ENCODE peak calls at places on chromosomes 2 and 18, in ten cellular contexts. U is occipital lobe; E is ELR; J is astrocyte of the spinal cord; B is omental fat pad; Q is ecto neural progenitor cell; Y is left lobe of liver; L is central memory CD4-positive, alpha-beta T cell; D is mesothelial cell of epicardium; P is fibroblast of the aortic adventitia. W is an unnamed sample.

GRCh38 chr2:62475172-62476011 is 30.6 kb downstream of the TMEM17 start:
- DNase-seq in U (peak), E (no peak), J (peak), B (no peak), Q (no peak), Y (no peak), L (no peak), D (no peak), P (no peak), W (no peak)

GRCh38 chr2:197889041-197889440 is 84.6 kb downstream of the PLCL1 start:
- DNase-seq in U (no peak), E (peak), J (peak), B (no peak), Q (no peak), Y (no peak), L (peak), D (no peak), P (peak), W (peak)

GRCh38 chr2:227378371-227378782 is 729 bp downstream of the TM4SF20 start:
- DNase-seq in U (no peak), E (peak), J (no peak), B (no peak), Q (no peak), Y (no peak), L (no peak), D (no peak), P (no peak), W (no peak)

GRCh38 chr2:148675708-148676107 is 31.2 kb downstream of the EPC2 start:
- DNase-seq in U (no peak), E (peak), J (peak), B (no peak), Q (no peak), Y (no peak), L (no peak), D (no peak), P (peak), W (no peak)

GRCh38 chr2:48890732-48891131 is 135.2 kb upstream of the LHCGR start:
- DNase-seq in U (no peak), E (no peak), J (no peak), B (no peak), Q (no peak), Y (no peak), L (no peak), D (no peak), P (no peak), W (no peak)

GRCh38 chr2:51812138-51812866 is 780.4 kb upstream of the NRXN1 start:
- DNase-seq in U (no peak), E (peak), J (peak), B (no peak), Q (no peak), Y (no peak), L (no peak), D (no peak), P (peak), W (peak)

GRCh38 chr2:7014201-7014640 is 97.0 kb downstream of the RNF144A start:
- DNase-seq in U (no peak), E (no peak), J (peak), B (no peak), Q (no peak), Y (no peak), L (peak), D (no peak), P (peak), W (peak)

GRCh38 chr2:216603010-216603883 is 30.0 kb upstream of the IGFBP2 start:
- DNase-seq in U (no peak), E (no peak), J (no peak), B (no peak), Q (no peak), Y (no peak), L (no peak), D (no peak), P (no peak), W (no peak)

GRCh38 chr18:32427084-32427933 is 43.4 kb downstream of the GAREM1 start:
- DNase-seq in U (no peak), E (no peak), J (no peak), B (no peak), Q (no peak), Y (no peak), L (no peak), D (no peak), P (peak), W (no peak)

GRCh38 chr2:202720226-202720625 is 85.5 kb downstream of the FAM117B start:
- DNase-seq in U (no peak), E (no peak), J (no peak), B (no peak), Q (no peak), Y (no peak), L (no peak), D (no peak), P (no peak), W (no peak)

GRCh38 chr18:67634631-67635338 is 118.3 kb upstream of the DSEL start:
- DNase-seq in U (no peak), E (no peak), J (no peak), B (no peak), Q (no peak), Y (no peak), L (no peak), D (no peak), P (no peak), W (no peak)

GRCh38 chr2:237496428-237496827 is 9.4 kb downstream of the MLPH start:
- DNase-seq in U (no peak), E (no peak), J (no peak), B (no peak), Q (no peak), Y (no peak), L (no peak), D (no peak), P (no peak), W (no peak)

GRCh38 chr2:207235621-207236020 is 69.9 kb upstream of the KLF7 start:
- DNase-seq in U (no peak), E (no peak), J (no peak), B (no peak), Q (no peak), Y (no peak), L (no peak), D (no peak), P (no peak), W (no peak)

GRCh38 chr2:44549856-44550255 is 188.1 kb downstream of the CAMKMT start:
- DNase-seq in U (no peak), E (peak), J (peak), B (no peak), Q (no peak), Y (no peak), L (no peak), D (no peak), P (peak), W (peak)

GRCh38 chr2:237731663-237732062 is 66.9 kb upstream of the RBM44 start:
- DNase-seq in U (no peak), E (peak), J (peak), B (no peak), Q (no peak), Y (no peak), L (no peak), D (no peak), P (peak), W (peak)

GRCh38 chr2:72673279-72673678 is 152.6 kb downstream of the EXOC6B start:
- DNase-seq in U (no peak), E (peak), J (no peak), B (no peak), Q (no peak), Y (no peak), L (no peak), D (no peak), P (no peak), W (no peak)

GRCh38 chr2:24730481-24730880 is 62.7 kb downstream of the PTRHD1 start:
- DNase-seq in U (no peak), E (peak), J (no peak), B (no peak), Q (no peak), Y (no peak), L (no peak), D (no peak), P (no peak), W (no peak)

GRCh38 chr18:53935803-53936202 is 288.7 kb downstream of the MBD2 start:
- DNase-seq in U (no peak), E (no peak), J (no peak), B (no peak), Q (no peak), Y (no peak), L (no peak), D (no peak), P (no peak), W (no peak)

GRCh38 chr2:167190053-167190452 is 301.8 kb downstream of the XIRP2 start:
- DNase-seq in U (no peak), E (peak), J (peak), B (no peak), Q (no peak), Y (no peak), L (no peak), D (no peak), P (peak), W (peak)

GRCh38 chr18:73366713-73367112 is 498.9 kb upstream of the NETO1 start:
- DNase-seq in U (no peak), E (no peak), J (no peak), B (no peak), Q (no peak), Y (no peak), L (no peak), D (no peak), P (no peak), W (no peak)

GRCh38 chr18:37385846-37386435 is 179.7 kb downstream of the CELF4 start:
- DNase-seq in U (no peak), E (peak), J (peak), B (no peak), Q (no peak), Y (no peak), L (peak), D (no peak), P (peak), W (peak)

GRCh38 chr18:58468191-58468590 is 160.7 kb downstream of the ALPK2 start:
- DNase-seq in U (no peak), E (no peak), J (no peak), B (no peak), Q (no peak), Y (no peak), L (no peak), D (no peak), P (no peak), W (no peak)

GRCh38 chr2:105329561-105330495 is at the start of gene TGFBRAP1:
- DNase-seq in U (peak), E (peak), J (no peak), B (no peak), Q (peak), Y (peak), L (peak), D (no peak), P (no peak), W (peak)

GRCh38 chr2:205730701-205731271 is 48.5 kb downstream of the NRP2 start:
- DNase-seq in U (no peak), E (no peak), J (peak), B (no peak), Q (no peak), Y (no peak), L (no peak), D (no peak), P (peak), W (no peak)

GRCh38 chr2:159089543-159089942 is 121.1 kb downstream of the TANC1 start:
- DNase-seq in U (no peak), E (no peak), J (no peak), B (no peak), Q (no peak), Y (no peak), L (no peak), D (no peak), P (no peak), W (no peak)

GRCh38 chr2:55138546-55139288 is 88.5 kb upstream of the RTN4 start:
- DNase-seq in U (peak), E (no peak), J (no peak), B (no peak), Q (no peak), Y (no peak), L (no peak), D (no peak), P (no peak), W (no peak)

GRCh38 chr2:215895330-215895729 is 118.0 kb downstream of the MREG start:
- DNase-seq in U (no peak), E (no peak), J (no peak), B (no peak), Q (no peak), Y (no peak), L (no peak), D (no peak), P (no peak), W (no peak)

GRCh38 chr2:188600536-188601210 is 309.0 kb downstream of the GULP1 start:
- DNase-seq in U (no peak), E (peak), J (peak), B (no peak), Q (no peak), Y (no peak), L (no peak), D (no peak), P (peak), W (no peak)

W was measured in A172.